ENCODE peak calls at places on chromosomes 16 and 17, in four cellular contexts. S is HepG2, X is HCT116, G is K562. D is an unnamed sample.

GRCh38 chr16:85652431-85653221 is 36.1 kb downstream of the GINS2 start:
- DNase-seq in X (no peak), S (peak), G (peak), D (no peak)

GRCh38 chr16:57882797-57883196 is 80.5 kb upstream of the KIFC3 start:
- DNase-seq in X (no peak), S (no peak), G (no peak), D (no peak)

GRCh38 chr16:12775689-12776236 is 27.9 kb downstream of the CPPED1 start:
- DNase-seq in X (no peak), G (no peak), S (no peak), D (no peak)

GRCh38 chr16:56246051-56246817 is 54.9 kb downstream of the GNAO1 start:
- DNase-seq in X (no peak), G (no peak), S (peak), D (peak)

GRCh38 chr16:9447195-9447551 is 355.7 kb downstream of the HAPSTR1 start:
- DNase-seq in S (no peak), X (no peak), G (no peak), D (no peak)

GRCh38 chr17:31787857-31788570 is 71.0 kb downstream of the COPRS start:
- DNase-seq in S (peak), X (peak), G (no peak), D (no peak)

GRCh38 chr17:30208214-30208613 is 27.3 kb downstream of the SLC6A4 start:
- DNase-seq in S (no peak), X (no peak), G (no peak), D (no peak)

GRCh38 chr17:2369551-2370210 is 31.2 kb downstream of the MNT start:
- DNase-seq in X (no peak), G (peak), S (no peak), D (no peak)

GRCh38 chr16:8070501-8070900 is 519.8 kb downstream of the TMEM114 start:
- DNase-seq in S (no peak), X (no peak), G (no peak), D (no peak)
- TF ChIP-seq TCF7L2 in S (no peak), X (no peak), G (no peak), D (no peak)

GRCh38 chr16:23367564-23367963 is 65.5 kb downstream of the SCNN1B start:
- DNase-seq in G (no peak), S (no peak), X (no peak), D (no peak)

GRCh38 chr16:23365602-23366240 is 63.6 kb downstream of the SCNN1B start:
- DNase-seq in X (no peak), G (no peak), S (no peak), D (no peak)

GRCh38 chr16:23359092-23359760 is 57.1 kb downstream of the SCNN1B start:
- DNase-seq in G (no peak), X (no peak), S (no peak), D (no peak)

GRCh38 chr16:23357761-23358290 is 55.7 kb downstream of the SCNN1B start:
- DNase-seq in G (no peak), X (no peak), S (no peak), D (no peak)

GRCh38 chr16:23362460-23363317 is 60.6 kb downstream of the SCNN1B start:
- DNase-seq in X (no peak), G (no peak), S (no peak), D (no peak)
- TF ChIP-seq POLR2AphosphoS5 in X (no peak), G (no peak), S (no peak), D (no peak)

DNA sequence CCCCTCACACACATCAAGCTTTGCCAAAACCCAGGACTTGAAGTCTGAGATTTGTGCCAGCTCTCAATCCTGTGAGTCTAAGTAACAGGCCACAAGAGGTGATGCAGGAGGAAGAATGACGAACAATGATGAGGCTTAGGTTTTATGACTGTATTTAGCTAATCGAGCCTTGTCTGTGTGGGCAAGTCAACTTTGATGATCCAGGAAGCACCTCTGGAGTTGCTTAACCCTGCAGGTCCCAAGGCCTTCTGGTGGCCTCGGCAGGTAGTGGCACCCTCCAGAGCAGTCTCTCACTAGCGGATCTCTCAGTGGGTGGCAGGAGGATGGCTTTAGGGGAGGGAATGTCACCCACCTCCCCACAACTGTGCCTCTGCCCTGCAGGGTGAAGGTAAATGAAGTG is 28.7 kb downstream of the CDK5RAP3 start:
- DNase-seq in G (no peak), S (no peak), X (no peak), D (no peak)
- TF ChIP-seq TCF7L2 in G (no peak), S (no peak), X (no peak), D (no peak)

DNA sequence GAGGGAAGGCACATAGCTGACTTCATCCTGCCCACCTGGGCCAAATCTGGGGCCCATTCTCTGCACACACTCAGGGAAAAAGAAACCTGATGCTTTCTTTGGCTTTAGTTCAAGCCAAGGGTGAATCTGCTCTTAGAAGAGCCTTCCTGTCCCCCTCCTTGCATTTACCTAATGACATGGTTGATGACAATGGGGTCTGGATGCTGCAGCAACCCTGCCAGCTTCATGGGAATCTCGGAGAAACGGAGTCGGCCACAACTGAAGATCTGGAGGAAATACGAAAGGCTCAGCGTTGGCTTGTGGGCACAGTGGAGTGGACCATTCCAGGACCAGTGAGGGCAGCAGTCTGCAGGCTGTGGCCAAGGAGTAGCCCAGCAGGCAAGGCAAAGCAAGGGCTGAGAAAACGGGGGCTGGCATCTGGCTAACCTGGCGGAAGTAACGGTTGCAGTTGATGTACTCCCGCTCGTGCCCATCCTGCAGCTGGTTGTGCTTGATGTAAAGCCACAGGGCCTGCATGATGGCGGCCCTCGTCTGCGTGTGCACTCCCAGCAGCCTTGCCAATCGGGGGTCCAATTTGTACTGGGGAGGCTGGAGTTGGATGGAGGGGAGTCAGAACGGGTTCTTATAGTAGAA is 6.4 kb upstream of the FTSJ3 start:
- DNase-seq in S (no peak), X (no peak), G (no peak), D (no peak)
- TF ChIP-seq POLR2AphosphoS5 in S (no peak), X (no peak), G (no peak), D (no peak)

DNA sequence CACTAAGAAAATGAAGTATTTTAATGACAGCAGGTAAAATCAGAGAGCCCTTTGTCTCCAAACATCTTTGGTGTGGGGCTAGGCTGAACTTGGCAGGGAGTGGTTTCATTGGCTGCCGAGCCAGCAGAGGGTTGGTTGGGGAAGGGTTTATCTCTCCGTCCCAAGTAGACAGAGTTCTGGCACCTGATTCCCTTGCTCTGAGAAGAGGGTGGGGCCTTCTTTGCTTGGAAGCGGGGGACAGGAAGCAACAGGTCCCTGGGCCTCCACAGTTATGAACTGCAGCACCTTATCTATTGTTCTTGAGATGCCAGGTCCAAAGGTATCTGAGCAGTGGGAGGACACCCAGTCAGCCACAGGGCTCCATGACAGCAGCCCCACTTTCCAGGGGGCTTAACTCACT is 12.3 kb upstream of the CDH1 start:
- DNase-seq in S (no peak), X (no peak), G (peak), D (no peak)
- TF ChIP-seq TCF7L2 in S (no peak), X (no peak), G (no peak), D (no peak)

GRCh38 chr16:23060458-23061320 is 88.6 kb downstream of the USP31 start:
- DNase-seq in G (peak), S (peak), X (peak), D (peak)
- TF ChIP-seq POLR2AphosphoS5 in G (no peak), S (no peak), X (no peak), D (peak)

D was measured in Panc1.